ENCODE peak calls at places on chromosomes 4 and X, in seven cellular contexts. E, Q, R, I, V, H and T are unnamed samples.

GRCh38 chr4:7756071-7756470 is 183.6 kb downstream of the AFAP1 start:
- DNase-seq in R (no peak), Q (no peak), I (no peak), V (no peak), H (no peak), E (no peak), T (no peak)

GRCh38 chr4:31104596-31104995 is 384.4 kb downstream of the PCDH7 start:
- DNase-seq in I (no peak), R (no peak), H (no peak), E (no peak), Q (no peak), V (no peak), T (no peak)

GRCh38 chr4:124025423-124025822 is 628.8 kb downstream of the SPRY1 start:
- DNase-seq in I (no peak), Q (no peak), R (no peak), E (no peak), V (no peak), H (no peak), T (no peak)

GRCh38 chrX:68443155-68443868 is 10.0 kb upstream of the OPHN1 start:
- DNase-seq in E (peak; percentile 6), I (no peak), Q (no peak), V (no peak), R (peak; percentile 9), H (no peak), T (no peak)

GRCh38 chrX:84487365-84488353 is 14.6 kb downstream of the HDX start:
- DNase-seq in Q (no peak), E (no peak), I (no peak), H (no peak), R (peak; percentile 19), V (no peak), T (no peak)

GRCh38 chrX:37640142-37640541 is 45.4 kb upstream of the XK start:
- DNase-seq in E (no peak), Q (no peak), H (no peak), V (no peak), R (no peak), I (no peak), T (no peak)

GRCh38 chr4:170872794-170873193 is 783.0 kb upstream of the AADAT start:
- DNase-seq in H (no peak), R (no peak), V (no peak), E (no peak), I (no peak), Q (no peak), T (no peak)

GRCh38 chrX:150715180-150715579 is 22.0 kb downstream of the MTMR1 start:
- DNase-seq in I (no peak), H (no peak), E (no peak), V (no peak), R (no peak), Q (no peak), T (no peak)

GRCh38 chr4:110224142-110224541 is 25.7 kb upstream of the ELOVL6 start:
- DNase-seq in E (no peak), R (no peak), I (no peak), V (no peak), Q (no peak), H (no peak), T (no peak)

GRCh38 chr4:22356996-22357596 is 158.8 kb downstream of the ADGRA3 start:
- DNase-seq in I (no peak), H (no peak), V (no peak), R (no peak), Q (no peak), E (no peak), T (no peak)

GRCh38 chr4:142365386-142365785 is 480.7 kb downstream of the INPP4B start:
- DNase-seq in E (no peak), V (no peak), Q (no peak), I (no peak), R (no peak), H (no peak), T (no peak)

GRCh38 chr4:98653006-98653405 is 5.4 kb downstream of the TSPAN5 start:
- DNase-seq in H (no peak), Q (no peak), R (no peak), E (no peak), V (no peak), I (no peak), T (no peak)

GRCh38 chrX:100995469-100995868 is 26.0 kb downstream of the ARL13A start:
- DNase-seq in Q (no peak), H (no peak), V (peak; percentile 41), R (no peak), E (peak; percentile 4), I (peak; percentile 7), T (no peak)

GRCh38 chr4:75547647-75548387 is 8.0 kb upstream of the ODAPH start:
- DNase-seq in Q (no peak), V (no peak), R (no peak), I (no peak), E (peak; percentile 70), H (peak; percentile 66), T (no peak)

GRCh38 chr4:986949-987688 is at the start of gene IDUA:
- DNase-seq in H (peak; percentile 97), E (peak; percentile 74), R (no peak), Q (no peak), V (peak; percentile 61), I (peak; percentile 88), T (no peak)

GRCh38 chr4:72842323-72842722 is 227.2 kb downstream of the COX18 start:
- DNase-seq in R (no peak), Q (no peak), V (no peak), I (no peak), E (no peak), H (no peak), T (no peak)

GRCh38 chrX:154436597-154437397 is at the start of gene GDI1:
- DNase-seq in R (no peak), V (no peak), H (peak; percentile 91), I (peak; percentile 87), Q (no peak), E (no peak), T (no peak)

GRCh38 chrX:153538424-153538823 is 21.0 kb downstream of the ATP2B3 start:
- DNase-seq in V (no peak), H (peak; percentile 86), R (no peak), Q (no peak), I (no peak), E (no peak), T (no peak)

GRCh38 chr4:183430317-183430986 is 14.0 kb upstream of the CDKN2AIP start:
- DNase-seq in R (no peak), H (no peak), V (no peak), I (no peak), E (no peak), Q (no peak), T (no peak)

GRCh38 chr4:65737672-65738071 is 67.4 kb upstream of the EPHA5 start:
- DNase-seq in I (no peak), E (no peak), V (no peak), H (no peak), R (no peak), Q (no peak), T (no peak)

GRCh38 chr4:56345461-56345860 is 41.8 kb downstream of the AASDH start:
- DNase-seq in H (no peak), I (no peak), V (no peak), E (no peak), R (no peak), Q (no peak), T (no peak)

GRCh38 chr4:145485120-145485519 is 3.5 kb downstream of the SMAD1 start:
- DNase-seq in R (no peak), V (no peak), H (no peak), I (no peak), Q (no peak), E (no peak), T (no peak)
- TF ChIP-seq SIN3A in R (no peak), V (no peak), H (no peak), I (no peak), Q (no peak), E (no peak), T (no peak)

GRCh38 chr4:185374573-185374972 is 21.2 kb downstream of the LRP2BP start:
- DNase-seq in H (no peak), Q (no peak), V (no peak), R (no peak), I (no peak), E (no peak), T (no peak)
- TF ChIP-seq SIN3A in H (no peak), Q (no peak), V (no peak), R (no peak), I (no peak), E (no peak), T (no peak)

GRCh38 chr4:156977435-156978160 is 6.0 kb upstream of the PDGFC start:
- DNase-seq in I (no peak), R (no peak), V (no peak), Q (no peak), H (no peak), E (no peak), T (no peak)

GRCh38 chr4:156981262-156981661 is 9.7 kb upstream of the PDGFC start:
- DNase-seq in I (no peak), E (no peak), R (no peak), H (no peak), Q (no peak), V (no peak), T (no peak)

GRCh38 chr4:156983366-156983765 is 11.8 kb upstream of the PDGFC start:
- DNase-seq in Q (no peak), V (no peak), E (no peak), I (no peak), H (no peak), R (no peak), T (no peak)
- TF ChIP-seq SIN3A in Q (no peak), V (no peak), E (no peak), I (no peak), H (no peak), R (no peak), T (no peak)

GRCh38 chr4:139889901-139890300 is 224.3 kb downstream of the MGST2 start:
- DNase-seq in H (peak; percentile 79), Q (no peak), V (no peak), E (no peak), R (no peak), I (no peak), T (no peak)

GRCh38 chr4:139890810-139891209 is 225.2 kb downstream of the MGST2 start:
- DNase-seq in I (no peak), Q (no peak), V (no peak), H (no peak), R (no peak), E (no peak), T (no peak)

GRCh38 chr4:139887962-139888735 is 222.5 kb downstream of the MGST2 start:
- DNase-seq in R (peak; percentile 15), E (no peak), V (no peak), H (peak; percentile 23), I (no peak), Q (no peak), T (no peak)

GRCh38 chr4:139887378-139887801 is 221.8 kb downstream of the MGST2 start:
- DNase-seq in H (no peak), Q (no peak), I (no peak), E (no peak), R (no peak), V (no peak), T (no peak)

DNA sequence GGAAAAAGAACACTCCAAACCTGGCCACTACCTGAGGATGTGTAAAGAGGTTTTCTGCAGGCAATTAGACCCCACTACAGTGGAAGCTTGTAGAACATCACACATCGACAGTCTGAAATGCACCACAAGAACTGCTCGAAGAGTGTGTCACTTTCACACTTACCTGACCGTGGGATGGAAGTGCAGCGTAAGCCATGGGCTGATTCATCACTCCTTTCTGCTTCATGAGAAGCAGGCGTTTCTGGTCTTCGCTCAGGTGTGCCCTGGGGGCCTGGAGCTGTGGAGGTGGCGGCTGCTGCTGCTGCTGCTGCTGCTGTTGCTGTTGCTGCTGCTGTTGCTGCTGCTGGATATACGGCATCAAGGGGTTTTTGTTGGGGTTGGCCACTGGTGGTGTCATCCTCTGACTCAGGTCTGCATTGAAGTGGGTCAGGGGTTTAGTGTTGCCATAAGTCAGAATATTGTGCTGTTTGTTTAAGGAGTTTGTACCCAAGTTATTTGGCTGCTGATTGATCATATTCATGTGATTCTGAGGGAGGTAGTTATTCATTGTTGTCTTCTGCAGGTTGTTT is 223.7 kb downstream of the MGST2 start:
- DNase-seq in Q (no peak), E (no peak), H (no peak), R (no peak), V (no peak), I (no peak), T (no peak)
- TF ChIP-seq SIN3A in Q (no peak), E (no peak), H (no peak), R (no peak), V (no peak), I (no peak), T (no peak)